ENCODE peak calls at places on chromosome 4, in ten cellular contexts. F is brain microvascular endothelial cell; P is RPMI8226; X is PC-3; Z is AG08395; C is left cardiac atrium; L is activated CD4-positive, alpha-beta memory T cell treated with anti-CD3 and anti-CD28 coated beads, Interleukin-2, amount 10 ng/mL, durations not matched to agents 7 days and 5 days; N is HepG2; A is choroid plexus epithelial cell; R is amygdala. D is an unnamed sample.

GRCh38 chr4:15913631-15913970 is 24.9 kb downstream of the FGFBP1 start:
- DNase-seq in F (peak), P (no peak), X (peak), Z (peak), C (no peak), L (no peak), N (no peak), A (peak), R (no peak), D (peak)

GRCh38 chr4:149897784-149898183 is 82.1 kb upstream of the IQCM start:
- DNase-seq in F (no peak), P (no peak), X (peak), Z (no peak), C (no peak), L (no peak), N (no peak), A (peak), R (no peak), D (peak)

GRCh38 chr4:5705672-5706310 is 2.6 kb downstream of the EVC2 start:
- DNase-seq in F (no peak), P (no peak), X (no peak), Z (no peak), C (no peak), L (no peak), N (no peak), A (no peak), R (no peak), D (no peak)

GRCh38 chr4:74444891-74445642 is at the start of gene AREG:
- DNase-seq in F (peak), P (peak), X (peak), Z (peak), C (peak), L (peak), N (peak), A (peak), R (peak), D (peak)

GRCh38 chr4:163540977-163541376 is 46.5 kb downstream of the TMA16 start:
- DNase-seq in F (peak), P (no peak), X (peak), Z (peak), C (no peak), L (no peak), N (no peak), A (peak), R (no peak), D (peak)

GRCh38 chr4:137181293-137181899 is 350.9 kb downstream of the PCDH18 start:
- DNase-seq in F (no peak), P (no peak), X (no peak), Z (no peak), C (no peak), L (no peak), N (no peak), A (no peak), R (no peak), D (no peak)

GRCh38 chr4:109302366-109303140 is at the start of gene COL25A1:
- DNase-seq in F (peak), P (no peak), X (no peak), Z (peak), C (peak), L (peak), N (no peak), A (peak), R (no peak), D (peak)

GRCh38 chr4:89119166-89119565 is 7.8 kb downstream of the TIGD2 start:
- DNase-seq in F (no peak), P (no peak), X (peak), Z (no peak), C (no peak), L (no peak), N (no peak), A (peak), R (no peak), D (no peak)

GRCh38 chr4:186472948-186473347 is 82.4 kb downstream of the MTNR1A start:
- DNase-seq in F (no peak), P (no peak), X (peak), Z (peak), C (no peak), L (no peak), N (peak), A (peak), R (no peak), D (peak)

D was measured in adipocyte.